ENCODE peak calls at places on chromosomes 4 and X, in seven cellular contexts. One of them, this sample, is unnamed.

GRCh38 chr4:83910693-83911092 is 374.8 kb downstream of the GPAT3 start:
- DNase-seq in iPS DF 19.7: no peak
- DNase-seq in M059J: no peak
- DNase-seq in HTR-8/SVneo: no peak
- DNase-seq in neural crest cell: no peak
- DNase-seq in COR-L47: no peak
- DNase-seq in activated CD4-positive, alpha-beta T cell treated with anti-CD3 and anti-CD28 coated beads, Interleukin-2, amount 50 U/mL, for 1 hour: no peak
- DNase-seq in this sample: no peak

GRCh38 chrX:120725874-120726273 is 96.0 kb upstream of the C1GALT1C1 start:
- DNase-seq in iPS DF 19.7: no peak
- DNase-seq in M059J: no peak
- DNase-seq in HTR-8/SVneo: no peak
- DNase-seq in neural crest cell: no peak
- DNase-seq in COR-L47: no peak
- DNase-seq in activated CD4-positive, alpha-beta T cell treated with anti-CD3 and anti-CD28 coated beads, Interleukin-2, amount 50 U/mL, for 1 hour: no peak
- DNase-seq in this sample: no peak

GRCh38 chr4:20603671-20604313 is 96.5 kb upstream of the PACRGL start:
- DNase-seq in iPS DF 19.7: no peak
- DNase-seq in M059J: peak
- DNase-seq in HTR-8/SVneo: peak
- DNase-seq in neural crest cell: no peak
- DNase-seq in COR-L47: no peak
- DNase-seq in activated CD4-positive, alpha-beta T cell treated with anti-CD3 and anti-CD28 coated beads, Interleukin-2, amount 50 U/mL, for 1 hour: no peak
- DNase-seq in this sample: no peak

GRCh38 chrX:140764401-140764919 is 54.9 kb downstream of the LINC00632 start:
- DNase-seq in iPS DF 19.7: no peak
- DNase-seq in M059J: peak
- DNase-seq in HTR-8/SVneo: no peak
- DNase-seq in neural crest cell: peak
- DNase-seq in COR-L47: no peak
- DNase-seq in activated CD4-positive, alpha-beta T cell treated with anti-CD3 and anti-CD28 coated beads, Interleukin-2, amount 50 U/mL, for 1 hour: peak
- DNase-seq in this sample: peak

GRCh38 chrX:139924069-139924695 is 8.7 kb downstream of the ATP11C start:
- DNase-seq in iPS DF 19.7: no peak
- DNase-seq in M059J: no peak
- DNase-seq in HTR-8/SVneo: no peak
- DNase-seq in neural crest cell: no peak
- DNase-seq in COR-L47: no peak
- DNase-seq in activated CD4-positive, alpha-beta T cell treated with anti-CD3 and anti-CD28 coated beads, Interleukin-2, amount 50 U/mL, for 1 hour: no peak
- DNase-seq in this sample: no peak

GRCh38 chr4:26753642-26754041 is 107.0 kb upstream of the STIM2 start:
- DNase-seq in iPS DF 19.7: no peak
- DNase-seq in M059J: no peak
- DNase-seq in HTR-8/SVneo: no peak
- DNase-seq in neural crest cell: no peak
- DNase-seq in COR-L47: no peak
- DNase-seq in activated CD4-positive, alpha-beta T cell treated with anti-CD3 and anti-CD28 coated beads, Interleukin-2, amount 50 U/mL, for 1 hour: no peak
- DNase-seq in this sample: no peak

GRCh38 chrX:20397587-20397986 is 130.9 kb upstream of the RPS6KA3 start:
- DNase-seq in iPS DF 19.7: no peak
- DNase-seq in M059J: no peak
- DNase-seq in HTR-8/SVneo: no peak
- DNase-seq in neural crest cell: no peak
- DNase-seq in COR-L47: no peak
- DNase-seq in activated CD4-positive, alpha-beta T cell treated with anti-CD3 and anti-CD28 coated beads, Interleukin-2, amount 50 U/mL, for 1 hour: no peak
- DNase-seq in this sample: no peak

GRCh38 chr4:3641501-3641900 is 109.3 kb upstream of the LRPAP1 start:
- DNase-seq in iPS DF 19.7: no peak
- DNase-seq in M059J: no peak
- DNase-seq in HTR-8/SVneo: no peak
- DNase-seq in neural crest cell: no peak
- DNase-seq in COR-L47: no peak
- DNase-seq in activated CD4-positive, alpha-beta T cell treated with anti-CD3 and anti-CD28 coated beads, Interleukin-2, amount 50 U/mL, for 1 hour: no peak
- DNase-seq in this sample: no peak

GRCh38 chr4:170674176-170674575 is 584.4 kb upstream of the AADAT start:
- DNase-seq in iPS DF 19.7: no peak
- DNase-seq in M059J: no peak
- DNase-seq in HTR-8/SVneo: no peak
- DNase-seq in neural crest cell: no peak
- DNase-seq in COR-L47: no peak
- DNase-seq in activated CD4-positive, alpha-beta T cell treated with anti-CD3 and anti-CD28 coated beads, Interleukin-2, amount 50 U/mL, for 1 hour: no peak
- DNase-seq in this sample: no peak

GRCh38 chrX:87788976-87789375 is 271.4 kb downstream of the KLHL4 start:
- DNase-seq in iPS DF 19.7: no peak
- DNase-seq in M059J: no peak
- DNase-seq in HTR-8/SVneo: no peak
- DNase-seq in neural crest cell: no peak
- DNase-seq in COR-L47: no peak
- DNase-seq in activated CD4-positive, alpha-beta T cell treated with anti-CD3 and anti-CD28 coated beads, Interleukin-2, amount 50 U/mL, for 1 hour: no peak
- DNase-seq in this sample: no peak

GRCh38 chrX:148498067-148498466 is 2.4 kb upstream of the AFF2 start:
- DNase-seq in iPS DF 19.7: no peak
- DNase-seq in M059J: no peak
- DNase-seq in HTR-8/SVneo: no peak
- DNase-seq in neural crest cell: no peak
- DNase-seq in COR-L47: no peak
- DNase-seq in activated CD4-positive, alpha-beta T cell treated with anti-CD3 and anti-CD28 coated beads, Interleukin-2, amount 50 U/mL, for 1 hour: no peak
- DNase-seq in this sample: no peak

GRCh38 chrX:49116076-49116475 is 7.5 kb downstream of the GPKOW start:
- DNase-seq in iPS DF 19.7: no peak
- DNase-seq in M059J: no peak
- DNase-seq in HTR-8/SVneo: no peak
- DNase-seq in neural crest cell: no peak
- DNase-seq in COR-L47: no peak
- DNase-seq in activated CD4-positive, alpha-beta T cell treated with anti-CD3 and anti-CD28 coated beads, Interleukin-2, amount 50 U/mL, for 1 hour: no peak
- DNase-seq in this sample: no peak

GRCh38 chrX:111511477-111511876 is at the start of gene SERTM2:
- DNase-seq in iPS DF 19.7: peak
- DNase-seq in M059J: peak
- DNase-seq in HTR-8/SVneo: no peak
- DNase-seq in neural crest cell: no peak
- DNase-seq in COR-L47: no peak
- DNase-seq in activated CD4-positive, alpha-beta T cell treated with anti-CD3 and anti-CD28 coated beads, Interleukin-2, amount 50 U/mL, for 1 hour: no peak
- DNase-seq in this sample: peak

GRCh38 chr4:174674305-174674840 is 152.1 kb upstream of the HPGD start:
- DNase-seq in iPS DF 19.7: no peak
- DNase-seq in M059J: no peak
- DNase-seq in HTR-8/SVneo: no peak
- DNase-seq in neural crest cell: no peak
- DNase-seq in COR-L47: no peak
- DNase-seq in activated CD4-positive, alpha-beta T cell treated with anti-CD3 and anti-CD28 coated beads, Interleukin-2, amount 50 U/mL, for 1 hour: no peak
- DNase-seq in this sample: no peak

GRCh38 chr4:10664408-10664807 is 20.2 kb downstream of the CLNK start:
- DNase-seq in iPS DF 19.7: no peak
- DNase-seq in M059J: peak
- DNase-seq in HTR-8/SVneo: no peak
- DNase-seq in neural crest cell: no peak
- DNase-seq in COR-L47: no peak
- DNase-seq in activated CD4-positive, alpha-beta T cell treated with anti-CD3 and anti-CD28 coated beads, Interleukin-2, amount 50 U/mL, for 1 hour: no peak
- DNase-seq in this sample: no peak